ENCODE peak calls at places on chromosomes 11 and 22, in four cellular contexts. E, S, Y and N are unnamed samples.

GRCh38 chr11:82980292-82980691 is 78.8 kb downstream of the DDIAS start:
- DNase-seq in S (no peak), Y (peak; percentile 92), E (peak; percentile 13), N (no peak)

GRCh38 chr22:41347066-41347859 is 34.5 kb upstream of the TEF start:
- DNase-seq in Y (no peak), S (no peak), E (no peak), N (no peak)

GRCh38 chr11:12845739-12846358 is 163.3 kb upstream of the RASSF10 start:
- DNase-seq in E (no peak), Y (peak; percentile 17), S (peak; percentile 44), N (no peak)

GRCh38 chr11:69439651-69440464 is 41.6 kb upstream of the LINC01488 start:
- DNase-seq in Y (no peak), E (no peak), S (no peak), N (no peak)

GRCh38 chr11:96798445-96798844 is 408.6 kb downstream of the JRKL start:
- DNase-seq in S (no peak), E (no peak), Y (no peak), N (no peak)

GRCh38 chr11:65572356-65573043 is at the start of gene FAM89B:
- DNase-seq in Y (peak; percentile 81), S (peak; percentile 63), E (no peak), N (no peak)

GRCh38 chr11:74820763-74821162 is 72.1 kb downstream of the RNF169 start:
- DNase-seq in S (no peak), Y (peak; percentile 93), E (no peak), N (no peak)

GRCh38 chr11:77136074-77136473 is 8.0 kb downstream of the MYO7A start:
- DNase-seq in E (no peak), S (no peak), Y (no peak), N (no peak)

GRCh38 chr11:32586576-32587190 is 3.1 kb downstream of the EIF3M start:
- DNase-seq in Y (peak; percentile 31), E (peak; percentile 29), S (peak; percentile 36), N (no peak)

GRCh38 chr22:29799217-29799680 is 32.1 kb downstream of the UQCR10 start:
- DNase-seq in E (peak; percentile 58), S (peak; percentile 72), Y (peak; percentile 88), N (no peak)

GRCh38 chr11:65872555-65873279 is at the start of gene EFEMP2:
- DNase-seq in Y (no peak), S (peak; percentile 44), E (no peak), N (no peak)

GRCh38 chr22:32558681-32559355 is 84.2 kb downstream of the FBXO7 start:
- DNase-seq in E (peak; percentile 75), S (no peak), Y (no peak), N (no peak)

GRCh38 chr11:69947772-69948255 is 128.6 kb upstream of the FGF3 start:
- DNase-seq in S (no peak), Y (no peak), E (peak; percentile 51), N (no peak)

GRCh38 chr11:94151903-94152677 is 23.4 kb downstream of the PANX1 start:
- DNase-seq in Y (peak; percentile 81), E (peak; percentile 73), S (peak; percentile 69), N (no peak)

GRCh38 chr22:38461057-38461413 is 6.0 kb upstream of the KCNJ4 start:
- DNase-seq in S (no peak), Y (no peak), E (no peak), N (no peak)

GRCh38 chr11:65013130-65013691 is 749 bp upstream of the ARL2 start:
- DNase-seq in S (peak; percentile 92), Y (no peak), E (no peak), N (peak; percentile 60)

GRCh38 chr22:48506506-48507145 is 1321.0 kb downstream of the BRD1 start:
- DNase-seq in S (no peak), Y (no peak), E (no peak), N (no peak)

GRCh38 chr11:84923489-84923888 is 703.7 kb downstream of the DLG2 start:
- DNase-seq in E (no peak), S (no peak), Y (no peak), N (no peak)

GRCh38 chr11:109026891-109027489 is 362.1 kb downstream of the DDX10 start:
- DNase-seq in E (no peak), Y (no peak), S (no peak), N (no peak)

GRCh38 chr11:122656073-122656630 is 630 bp downstream of the UBASH3B start:
- DNase-seq in S (peak; percentile 51), Y (peak; percentile 79), E (no peak), N (no peak)

GRCh38 chr11:9362393-9362863 is 22.0 kb upstream of the IPO7 start:
- DNase-seq in E (no peak), S (no peak), Y (no peak), N (no peak)

GRCh38 chr11:6615882-6616585 is 3.2 kb downstream of the TPP1 start:
- DNase-seq in Y (no peak), E (no peak), S (no peak), N (no peak)

GRCh38 chr22:24977370-24978230 is 25.1 kb downstream of the KIAA1671 start:
- DNase-seq in S (no peak), E (no peak), Y (no peak), N (no peak)

GRCh38 chr11:33575311-33575710 is 125.3 kb downstream of the C11orf91 start:
- DNase-seq in E (no peak), S (no peak), Y (no peak), N (no peak)

GRCh38 chr11:91805293-91805692 is 419.3 kb upstream of the FAT3 start:
- DNase-seq in Y (no peak), S (no peak), E (no peak), N (no peak)

GRCh38 chr11:40285520-40285919 is 1173.9 kb downstream of the LRRC4C start:
- DNase-seq in S (no peak), E (no peak), Y (no peak), N (no peak)
- TF ChIP-seq POLR2AphosphoS5 in S (no peak), E (no peak), Y (no peak), N (no peak)

GRCh38 chr11:78188809-78189724 is at the start of gene USP35:
- DNase-seq in S (no peak), Y (no peak), E (no peak), N (no peak)
- H3K9ac ChIP-seq in S (peak within 1 kb of the TSS; percentile 90), Y (peak within 1 kb of the TSS; percentile 59), E (peak within 1 kb of the TSS; percentile 64), N (peak within 1 kb of the TSS; percentile 72)

GRCh38 chr22:43876866-43877509 is 14.7 kb upstream of the SULT4A1 start:
- DNase-seq in E (no peak), S (no peak), Y (no peak), N (no peak)
- H3K27ac ChIP-seq in E (no peak overlapping the region), S (no peak overlapping the region), Y (no peak overlapping the region), N (no peak overlapping the region)

GRCh38 chr11:111351374-111352081 is 27.5 kb downstream of the POU2AF1 start:
- DNase-seq in E (no peak), S (no peak), Y (no peak), N (no peak)
- TF ChIP-seq POLR2AphosphoS5 in E (no peak), S (no peak), Y (no peak), N (no peak)

GRCh38 chr11:119337581-119338317 is 2.9 kb downstream of the C1QTNF5 start:
- DNase-seq in Y (peak; percentile 77), S (peak; percentile 62), E (no peak), N (no peak)

GRCh38 chr11:119336744-119337469 is 2.6 kb downstream of the RNF26 start:
- DNase-seq in S (no peak), Y (no peak), E (no peak), N (no peak)

GRCh38 chr11:119334173-119334930 is at the start of gene RNF26:
- DNase-seq in Y (peak; percentile 97), S (peak; percentile 99), E (peak; percentile 97), N (peak; percentile 96)

GRCh38 chr11:119335091-119335654 is 846 bp downstream of the RNF26 start:
- DNase-seq in Y (no peak), S (no peak), E (no peak), N (no peak)

DNA sequence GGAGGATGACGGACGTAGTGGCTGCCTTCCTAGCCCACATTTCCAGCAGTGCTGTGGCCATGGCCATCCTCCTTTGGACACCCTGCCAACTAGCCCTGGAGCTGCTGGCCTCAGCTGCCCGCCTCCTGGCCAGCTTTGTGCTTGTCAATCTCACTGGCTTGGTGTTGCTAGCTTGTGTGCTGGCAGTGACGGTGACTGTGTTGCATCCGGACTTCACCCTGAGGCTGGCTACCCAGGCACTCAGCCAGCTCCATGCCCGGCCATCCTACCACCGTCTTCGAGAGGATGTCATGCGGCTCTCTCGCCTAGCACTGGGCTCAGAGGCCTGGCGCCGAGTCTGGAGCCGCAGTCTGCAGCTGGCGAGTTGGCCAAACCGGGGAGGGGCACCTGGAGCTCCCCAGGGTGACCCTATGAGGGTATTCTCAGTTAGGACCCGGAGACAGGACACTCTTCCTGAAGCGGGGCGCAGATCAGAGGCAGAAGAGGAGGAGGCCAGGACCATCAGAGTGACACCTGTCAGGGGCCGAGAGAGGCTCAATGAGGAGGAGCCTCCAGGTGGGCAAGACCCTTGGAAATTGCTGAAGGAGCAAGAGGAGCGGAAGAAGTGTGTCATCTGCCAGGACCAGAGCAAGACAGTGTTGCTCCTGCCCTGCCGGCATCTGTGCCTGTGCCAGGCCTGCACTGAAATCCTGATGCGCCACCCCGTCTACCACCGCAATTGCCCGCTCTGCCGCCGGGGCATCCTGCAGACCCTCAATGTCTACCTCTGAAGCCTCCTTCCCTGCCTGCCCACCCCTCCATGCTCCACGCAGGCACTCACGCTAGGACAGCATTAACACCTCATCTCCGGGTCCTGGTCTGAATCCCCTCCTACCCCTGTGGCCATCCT is 1.6 kb downstream of the RNF26 start:
- DNase-seq in Y (no peak), S (no peak), E (no peak), N (no peak)
- H3K9ac ChIP-seq in Y (no peak overlapping the region), S (peak overlapping the region; percentile 97), E (peak overlapping the region; percentile 95), N (no peak overlapping the region)

GRCh38 chr11:114651145-114651718 is 27.1 kb upstream of the NXPE2 start:
- DNase-seq in Y (no peak), S (no peak), E (no peak), N (no peak)
- H3K27ac ChIP-seq in Y (no peak overlapping the region), S (no peak overlapping the region), E (no peak overlapping the region), N (no peak overlapping the region)

DNA sequence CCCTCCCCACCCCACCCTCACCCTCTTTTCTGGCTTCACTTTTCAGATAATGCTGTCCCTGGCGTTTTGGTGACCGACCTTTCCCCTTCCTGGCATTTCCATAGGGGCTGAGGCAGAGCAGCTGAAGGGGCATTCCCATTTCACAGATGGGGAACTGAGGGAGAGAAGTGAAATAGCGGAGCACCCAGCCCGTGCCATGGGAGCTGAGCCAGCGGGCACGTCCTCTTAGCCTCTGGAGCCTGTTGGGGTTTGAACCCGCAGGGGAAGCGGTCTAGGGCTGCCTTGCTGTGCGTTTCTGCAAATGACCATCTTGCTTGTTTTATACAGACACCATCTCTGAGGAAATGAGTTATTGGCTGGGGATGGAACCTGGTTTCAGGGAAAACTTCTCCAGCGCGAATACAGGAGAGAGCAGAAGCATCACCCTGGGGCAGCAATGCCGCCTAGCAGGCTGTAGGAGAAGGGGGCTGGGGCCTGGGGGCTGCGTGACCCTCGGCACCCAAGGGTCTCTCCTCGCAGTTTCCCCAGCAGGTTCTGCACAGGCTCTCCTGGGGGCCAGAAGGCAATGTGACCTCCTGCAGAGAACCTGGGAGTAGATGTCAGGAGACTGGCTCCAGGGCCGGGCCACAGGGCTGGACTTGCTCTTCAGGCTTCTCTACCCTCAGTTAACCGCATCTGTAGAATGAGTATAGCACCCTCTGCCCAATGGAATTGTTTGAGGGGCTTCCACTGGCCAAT is 1.5 kb downstream of the PTPRJ start:
- DNase-seq in Y (no peak), S (no peak), E (no peak), N (no peak)
- TF ChIP-seq POLR2AphosphoS5 in Y (no peak), S (no peak), E (no peak), N (no peak)